ENCODE peak calls at places on chromosomes 5 and 9, in four cellular contexts. F is ecto neural progenitor cell; C is stimulated activated CD4-positive, alpha-beta T cell treated with anti-CD3 and anti-CD28 coated beads, Interleukin-15, amount 100 ng/mL, for 1 hour; M is activated naive CD8-positive, alpha-beta T cell treated with anti-CD3 and anti-CD28 coated beads, Interleukin-2, amount 50 U/mL, for 16 hours. L is an unnamed sample.

GRCh38 chr9:137241490-137242328 is 622 bp downstream of the TUBB4B start:
- DNase-seq in M (peak), F (no peak), C (peak), L (no peak)

GRCh38 chr9:119153402-119153801 is 215.8 kb downstream of the BRINP1 start:
- DNase-seq in M (no peak), F (no peak), C (no peak), L (no peak)

GRCh38 chr5:10524376-10525123 is 39.3 kb upstream of the ANKRD33B start:
- DNase-seq in M (no peak), C (no peak), F (no peak), L (no peak)

GRCh38 chr5:9924614-9925013 is 294.5 kb upstream of the TAS2R1 start:
- DNase-seq in M (no peak), C (no peak), F (no peak), L (peak)

GRCh38 chr5:146785065-146785464 is 93.5 kb downstream of the PPP2R2B start:
- DNase-seq in M (no peak), F (no peak), C (no peak), L (peak)

GRCh38 chr9:75504721-75505120 is 385.8 kb upstream of the PCSK5 start:
- DNase-seq in M (no peak), C (no peak), F (no peak), L (no peak)

GRCh38 chr5:131169810-131170539 is 769 bp upstream of the LYRM7 start:
- DNase-seq in F (no peak), C (no peak), M (no peak), L (no peak)

GRCh38 chr5:134938020-134938419 is 29.7 kb upstream of the CATSPER3 start:
- DNase-seq in C (no peak), M (no peak), F (no peak), L (no peak)

GRCh38 chr5:169171495-169171894 is 129.4 kb downstream of the SLIT3 start:
- DNase-seq in M (no peak), F (no peak), C (no peak), L (no peak)

L was measured in GF-D8.